ENCODE peak calls at places on chromosomes 13 and 19, in six cellular contexts. F is neuronal stem cell, G is psoas muscle, R is uterus, I is A549, Q is NT2/D1. Z is an unnamed sample. For H3K4me1, the result is how much of the 10 kb centered on the place peaks cover.

GRCh38 chr13:94345374-94346195 is 133.9 kb downstream of the DCT start:
- DNase-seq in F (no peak), G (no peak), R (no peak), I (peak), Q (no peak), Z (no peak)

GRCh38 chr19:23823952-23824389 is 65.3 kb upstream of the ZNF681 start:
- DNase-seq in F (peak), G (no peak), R (no peak), I (peak), Q (peak), Z (peak)

GRCh38 chr13:93767231-93767916 is 540.8 kb downstream of the GPC6 start:
- DNase-seq in F (no peak), G (no peak), R (no peak), I (no peak), Q (no peak), Z (no peak)

GRCh38 chr13:42047561-42048322 is 706 bp upstream of the DGKH start:
- DNase-seq in F (peak), G (peak), R (peak), I (peak), Q (no peak), Z (peak)

GRCh38 chr13:42894765-42895181 is 97.3 kb downstream of the EPSTI1 start:
- DNase-seq in F (no peak), G (no peak), R (no peak), I (no peak), Q (no peak), Z (peak)

GRCh38 chr13:33445024-33445423 is 159.5 kb upstream of the STARD13 start:
- DNase-seq in F (no peak), G (no peak), R (no peak), I (no peak), Q (no peak), Z (no peak)

GRCh38 chr13:76799696-76800095 is 86.5 kb downstream of the KCTD12 start:
- DNase-seq in F (no peak), G (no peak), R (no peak), I (no peak), Q (no peak), Z (no peak)

GRCh38 chr13:31998131-31998530 is 33.4 kb upstream of the FRY start:
- DNase-seq in F (no peak), G (no peak), R (no peak), I (no peak), Q (no peak), Z (no peak)

GRCh38 chr19:33358408-33358807 is 15.1 kb upstream of the CEBPG start:
- DNase-seq in F (no peak), G (no peak), R (no peak), I (no peak), Q (no peak), Z (no peak)

GRCh38 chr13:50636007-50636704 is 207.3 kb downstream of the DLEU7 start:
- DNase-seq in F (peak), G (no peak), R (peak), I (no peak), Q (peak), Z (no peak)

GRCh38 chr13:94329277-94329676 is 150.2 kb downstream of the DCT start:
- DNase-seq in F (no peak), G (no peak), R (peak), I (no peak), Q (no peak), Z (no peak)

GRCh38 chr19:48624791-48625723 is 5.8 kb downstream of the SPHK2 start:
- DNase-seq in F (no peak), G (no peak), R (no peak), I (no peak), Q (no peak), Z (no peak)

GRCh38 chr19:13013649-13014048 is 18.4 kb downstream of the NFIX start:
- DNase-seq in F (no peak), G (no peak), R (peak), I (no peak), Q (no peak), Z (no peak)

GRCh38 chr19:13012690-13013608 is 17.7 kb downstream of the NFIX start:
- DNase-seq in F (no peak), G (peak), R (peak), I (no peak), Q (no peak), Z (no peak)

GRCh38 chr19:13011653-13012389 is 16.5 kb downstream of the NFIX start:
- DNase-seq in F (no peak), G (no peak), R (peak), I (no peak), Q (no peak), Z (no peak)

GRCh38 chr19:13010992-13011652 is 15.8 kb downstream of the NFIX start:
- DNase-seq in F (no peak), G (no peak), R (peak), I (no peak), Q (no peak), Z (no peak)

GRCh38 chr19:13012390-13012689 is 17.1 kb downstream of the NFIX start:
- DNase-seq in F (no peak), G (no peak), R (no peak), I (no peak), Q (no peak), Z (no peak)
- H3K4me1 ChIP-seq in F (under half), G (half or more), R (under half), I (under half), Q (under half), Z (under half)

DNA sequence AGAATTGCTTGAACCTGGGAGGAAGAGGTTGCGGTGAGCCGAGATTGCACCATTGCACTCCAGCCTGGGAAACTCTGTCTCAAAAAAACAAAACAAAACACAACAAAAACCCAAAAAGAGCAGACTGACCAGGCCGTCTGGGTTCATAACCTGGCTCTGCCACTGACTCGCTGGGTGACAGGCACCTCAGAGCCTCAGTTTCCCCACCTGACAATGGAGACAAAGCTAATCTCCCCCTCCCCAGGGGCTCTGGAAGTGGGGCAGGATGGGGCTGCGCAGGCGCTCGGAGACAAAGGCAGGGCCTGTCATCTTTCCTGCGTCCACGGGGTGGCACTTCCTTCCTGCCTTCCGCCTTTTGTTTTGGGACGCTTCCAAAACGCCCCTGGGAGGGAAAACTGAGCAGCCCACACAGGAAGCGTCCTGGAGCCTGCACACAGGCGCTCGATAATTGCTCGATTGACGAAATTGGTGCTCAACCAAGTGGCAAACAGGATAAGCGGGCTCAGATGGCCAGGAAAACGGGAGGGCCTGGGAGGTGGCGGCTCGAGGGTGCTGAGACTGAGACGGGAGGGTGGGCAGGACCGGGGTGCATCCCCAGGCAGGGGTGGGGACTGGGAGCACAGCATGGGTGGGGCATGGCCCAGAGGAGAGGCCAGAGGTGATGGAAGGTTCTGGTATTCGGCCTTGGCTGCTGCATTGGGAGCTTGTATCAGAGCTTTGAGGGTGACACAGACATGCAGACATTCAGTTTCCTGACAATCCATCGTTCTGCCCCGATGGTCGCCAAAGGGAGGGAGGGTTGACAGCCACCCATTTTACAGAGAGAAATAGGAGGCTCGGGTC is 17.8 kb downstream of the SPC24 start:
- DNase-seq in F (peak), G (peak), R (peak), I (peak), Q (no peak), Z (peak)
- H3K4me1 ChIP-seq in F (under half), G (under half), R (under half), I (under half), Q (under half), Z (under half)

DNA sequence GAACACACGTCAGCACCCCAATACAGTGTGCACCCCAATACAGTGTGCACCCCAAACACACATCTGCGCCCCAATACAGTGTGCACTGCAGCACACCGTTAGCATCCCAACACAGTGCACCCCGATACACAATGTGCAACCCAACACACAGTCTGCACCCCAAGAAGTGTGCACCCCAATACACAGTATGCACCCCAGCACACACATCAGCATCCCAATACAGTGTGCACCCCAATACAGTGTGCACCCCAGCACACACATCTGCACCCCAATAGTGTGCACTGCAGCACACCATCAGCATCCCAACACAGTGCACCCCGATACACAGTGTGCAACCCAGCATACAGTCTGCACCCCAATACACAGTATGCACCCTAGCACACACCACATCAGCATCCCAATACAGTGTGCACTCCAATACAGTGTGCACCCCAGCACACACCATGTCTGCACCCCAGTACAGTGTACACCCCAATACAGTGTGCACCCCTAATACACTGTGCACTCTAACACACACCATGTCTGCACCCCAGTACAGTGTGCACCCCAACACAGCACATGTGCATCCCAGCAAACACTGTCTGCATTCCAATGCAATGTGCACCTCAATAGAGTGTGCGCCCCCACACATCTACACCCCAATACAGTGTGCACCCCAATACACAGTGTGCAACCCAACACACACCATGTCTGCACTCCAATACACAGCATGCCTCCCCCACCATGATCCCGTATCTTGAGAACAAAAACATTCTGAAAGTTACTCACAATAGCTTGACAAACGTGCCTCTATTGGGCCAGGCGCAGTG is 858 bp upstream of the CARS2 start:
- DNase-seq in F (no peak), G (no peak), R (no peak), I (no peak), Q (no peak), Z (no peak)
- H3K4me1 ChIP-seq in F (under half), G (under half), R (under half), I (under half), Q (under half), Z (under half)

GRCh38 chr19:46303345-46303701 is 6.5 kb downstream of the HIF3A start:
- DNase-seq in F (no peak), G (no peak), R (no peak), I (no peak), Q (no peak), Z (no peak)
- H3K4me1 ChIP-seq in F (under half), G (under half), R (under half), I (under half), Q (under half), Z (under half)

GRCh38 chr19:931860-932646 is 6.2 kb downstream of the ARID3A start:
- DNase-seq in F (no peak), G (no peak), R (no peak), I (no peak), Q (no peak), Z (no peak)
- H3K4me1 ChIP-seq in F (under half), G (under half), R (under half), I (under half), Q (under half), Z (under half)

Z was measured in HAP-1.